ENCODE peak calls at places on chromosome 2, in nine cellular contexts. C is A549; L is fibroblast of lung; Q is naive thymus-derived CD4-positive, alpha-beta T cell; Y is heart left ventricle; F is kidney; O is esophagus squamous epithelium; P is testis; W is lung. I is an unnamed sample. For H3K9me3, the result is how much of the 10 kb centered on the place peaks cover.

GRCh38 chr2:45506756-45507155 is 104.3 kb downstream of the SRBD1 start:
- DNase-seq in W (no peak), L (no peak), F (no peak), C (no peak), Q (no peak), O (no peak), P (no peak), Y (no peak), I (no peak)

GRCh38 chr2:11765501-11765900 is 19.1 kb downstream of the LPIN1 start:
- DNase-seq in Q (no peak), Y (no peak), L (no peak), W (no peak), C (no peak), F (no peak), O (no peak), P (no peak), I (no peak)

GRCh38 chr2:191797937-191798873 is 48.7 kb downstream of the CAVIN2 start:
- DNase-seq in Y (no peak), W (no peak), C (no peak), P (no peak), L (no peak), Q (no peak), F (no peak), O (no peak), I (no peak)

GRCh38 chr2:215357660-215358059 is 45.8 kb downstream of the ATIC start:
- DNase-seq in Q (no peak), L (peak), O (no peak), W (no peak), Y (no peak), P (no peak), C (no peak), F (no peak), I (no peak)

GRCh38 chr2:11698009-11698922 is 28.3 kb upstream of the NTSR2 start:
- DNase-seq in P (peak), W (no peak), F (peak), C (no peak), O (no peak), Y (no peak), L (peak), Q (no peak), I (peak)

GRCh38 chr2:218322756-218323525 is 30.6 kb upstream of the TMBIM1 start:
- DNase-seq in L (peak), C (peak), P (peak), Q (peak), W (peak), F (peak), Y (peak), O (no peak), I (peak)

GRCh38 chr2:122451040-122451439 is 695.6 kb downstream of the TSN start:
- DNase-seq in Q (no peak), W (no peak), L (peak), F (no peak), O (no peak), P (peak), C (peak), Y (no peak), I (no peak)

GRCh38 chr2:58562281-58562680 is 321.2 kb upstream of the FANCL start:
- DNase-seq in L (no peak), Y (no peak), F (no peak), O (no peak), Q (no peak), W (no peak), C (no peak), P (no peak), I (no peak)

GRCh38 chr2:50943781-50944180 is 88.2 kb downstream of the NRXN1 start:
- DNase-seq in F (no peak), O (no peak), Q (no peak), L (no peak), C (no peak), Y (no peak), W (no peak), P (no peak), I (no peak)

GRCh38 chr2:187461294-187462261 is 13.5 kb upstream of the CALCRL start:
- DNase-seq in Y (no peak), F (peak), W (no peak), P (peak), O (no peak), Q (no peak), L (peak), C (no peak), I (no peak)

GRCh38 chr2:48532824-48533223 is 2.9 kb downstream of the STON1 start:
- DNase-seq in C (no peak), W (no peak), L (no peak), O (no peak), Q (no peak), Y (no peak), P (no peak), F (no peak), I (no peak)

GRCh38 chr2:48529676-48530032 is 300 bp upstream of the STON1 start:
- DNase-seq in F (no peak), Q (no peak), W (no peak), L (no peak), Y (no peak), P (no peak), C (no peak), O (no peak), I (no peak)

GRCh38 chr2:48532174-48532573 is 2.2 kb downstream of the STON1 start:
- DNase-seq in C (no peak), F (no peak), W (no peak), O (no peak), L (no peak), P (no peak), Q (no peak), Y (no peak), I (no peak)

GRCh38 chr2:48530033-48530804 is at the start of gene STON1:
- DNase-seq in O (no peak), W (no peak), Q (peak), Y (peak), C (peak), P (peak), L (peak), F (peak), I (peak)

DNA sequence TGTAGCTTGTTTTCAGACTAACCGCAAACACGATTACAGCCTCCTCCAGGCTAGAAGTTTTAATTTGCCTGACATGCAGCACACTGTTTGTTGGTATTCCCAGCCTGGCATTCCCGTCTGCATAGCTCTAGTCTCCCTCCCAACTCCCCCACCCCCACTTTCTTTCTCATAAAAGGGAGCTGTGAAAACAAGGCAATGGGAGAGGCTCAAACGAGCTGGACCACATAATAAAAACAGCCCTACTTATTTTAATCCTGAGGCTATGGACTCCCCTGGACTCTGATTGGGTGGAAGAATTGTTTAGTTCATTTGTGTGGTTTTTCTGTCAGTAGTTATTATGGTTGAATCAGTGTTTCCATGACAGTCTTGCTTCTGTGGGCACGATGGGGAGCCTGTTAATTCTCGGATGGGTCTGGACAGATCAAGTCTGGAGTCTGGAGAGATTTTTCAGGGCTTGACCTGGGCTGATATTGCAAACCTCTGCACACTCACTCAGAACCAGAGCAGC is 1.2 kb downstream of the STON1 start:
- DNase-seq in P (no peak), F (no peak), O (no peak), Y (no peak), Q (no peak), C (no peak), W (no peak), L (peak), I (peak)
- H3K4me3 ChIP-seq in P (peak), F (peak), O (peak), Y (peak), Q (no peak), C (no peak), W (peak), L (peak), I (peak)

GRCh38 chr2:5020451-5020850 is 671.7 kb upstream of the SOX11 start:
- DNase-seq in O (no peak), F (no peak), Y (no peak), P (no peak), L (no peak), W (no peak), Q (no peak), C (no peak), I (no peak)

GRCh38 chr2:5019324-5019723 is 672.9 kb upstream of the SOX11 start:
- DNase-seq in W (no peak), O (no peak), Q (no peak), Y (no peak), L (no peak), C (no peak), F (no peak), P (no peak), I (no peak)

GRCh38 chr2:5021148-5021547 is 671.0 kb upstream of the SOX11 start:
- DNase-seq in P (no peak), C (no peak), Y (no peak), Q (no peak), F (no peak), O (no peak), L (no peak), W (no peak), I (no peak)

DNA sequence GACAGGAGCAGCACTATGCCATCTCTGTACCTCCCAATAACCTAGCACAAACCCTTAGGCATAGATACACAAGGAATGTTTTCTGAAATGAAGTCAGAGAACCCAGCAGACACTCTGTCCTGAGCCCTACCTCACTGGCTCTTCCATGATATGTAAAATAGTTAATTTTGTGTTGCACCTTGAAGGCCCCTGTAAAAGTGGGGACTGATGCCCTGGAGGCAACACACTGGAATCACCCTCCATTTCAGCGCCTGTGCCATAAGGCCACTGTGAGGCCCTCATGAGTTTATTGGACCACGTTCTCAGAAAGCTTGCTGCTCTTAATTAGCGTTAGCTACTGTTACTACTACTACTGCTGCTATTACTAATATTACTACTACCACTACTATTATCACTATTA is 670.1 kb upstream of the SOX11 start:
- DNase-seq in Y (no peak), P (no peak), F (no peak), Q (no peak), C (no peak), W (no peak), O (no peak), L (no peak), I (no peak)
- H3K9me3 ChIP-seq in Y (under half), P (under half), F (under half), Q (under half), C (under half), W (under half), O (under half), L (under half), I (under half)

DNA sequence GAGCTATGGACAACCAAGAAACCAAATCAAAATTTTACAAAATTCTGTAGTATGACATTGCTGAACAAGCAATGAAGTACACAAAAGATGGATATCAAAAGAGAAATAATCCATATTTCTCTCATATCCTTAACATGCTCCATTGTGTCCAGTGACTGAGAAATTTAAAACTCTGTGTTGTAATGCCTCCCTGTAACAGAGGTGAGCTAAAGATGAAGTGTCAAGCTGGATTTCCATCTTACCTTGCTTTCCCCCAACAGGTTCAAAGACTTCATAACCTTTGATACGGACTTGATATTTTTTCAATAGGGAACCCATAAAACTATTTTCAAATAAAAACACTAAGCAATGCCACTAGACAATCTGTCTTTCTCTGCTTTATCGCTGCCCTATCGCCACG is 95.7 kb upstream of the SERTAD2 start:
- DNase-seq in C (no peak), O (no peak), Q (no peak), L (no peak), F (no peak), Y (no peak), W (no peak), P (no peak), I (no peak)
- H3K4me3 ChIP-seq in C (peak), O (peak), Q (peak), L (peak), F (peak), Y (peak), W (no peak), P (peak), I (peak)

GRCh38 chr2:404581-404980 is 116.7 kb upstream of the ALKAL2 start:
- DNase-seq in W (no peak), F (no peak), C (no peak), Q (no peak), P (no peak), O (no peak), L (no peak), Y (no peak), I (no peak)
- H3K9me3 ChIP-seq in W (under half), F (under half), C (under half), Q (under half), P (under half), O (under half), L (under half), Y (under half), I (under half)